ENCODE peak calls at places on chromosome 7, in ten cellular contexts. One of them, this sample, is unnamed.
A peak's percentile ranks its signal among the peaks of the same experiment; 100 is the strongest.

GRCh38 chr7:45033931-45034290 is 33.9 kb downstream of the CCM2 start:
- DNase-seq in heart right ventricle: no peak
- DNase-seq in endothelial cell: no peak
- DNase-seq in endothelial cell of umbilical vein: no peak
- DNase-seq in Calu3: no peak
- DNase-seq in sigmoid colon: no peak
- DNase-seq in stomach: no peak
- DNase-seq in progenitor cell of endocrine pancreas: no peak
- DNase-seq in activated B cell treated with CpG ODN at 0.5 μM for 24 hours: no peak
- DNase-seq in IMR-90: no peak
- DNase-seq in this sample: no peak

GRCh38 chr7:80666376-80666775 is 27.9 kb downstream of the CD36 start:
- DNase-seq in endothelial cell of umbilical vein: no peak
- DNase-seq in progenitor cell of endocrine pancreas: no peak
- DNase-seq in sigmoid colon: no peak
- DNase-seq in Calu3: no peak
- DNase-seq in stomach: no peak
- DNase-seq in endothelial cell: no peak
- DNase-seq in heart right ventricle: no peak
- DNase-seq in IMR-90: no peak
- DNase-seq in activated B cell treated with CpG ODN at 0.5 μM for 24 hours: no peak
- DNase-seq in this sample: no peak

GRCh38 chr7:155190608-155191536 is 106.8 kb upstream of the INSIG1 start:
- DNase-seq in progenitor cell of endocrine pancreas: peak; percentile 73
- DNase-seq in endothelial cell of umbilical vein: peak; percentile 20
- DNase-seq in heart right ventricle: peak; percentile 35
- DNase-seq in activated B cell treated with CpG ODN at 0.5 μM for 24 hours: peak; percentile 70
- DNase-seq in sigmoid colon: no peak
- DNase-seq in stomach: peak; percentile 72
- DNase-seq in endothelial cell: peak; percentile 75
- DNase-seq in Calu3: peak; percentile 81
- DNase-seq in IMR-90: no peak
- DNase-seq in this sample: peak; percentile 87

GRCh38 chr7:94182066-94182465 is 177.9 kb upstream of the BET1 start:
- DNase-seq in stomach: no peak
- DNase-seq in sigmoid colon: no peak
- DNase-seq in endothelial cell of umbilical vein: peak; percentile 81
- DNase-seq in activated B cell treated with CpG ODN at 0.5 μM for 24 hours: no peak
- DNase-seq in endothelial cell: no peak
- DNase-seq in Calu3: peak; percentile 11
- DNase-seq in IMR-90: peak; percentile 98
- DNase-seq in heart right ventricle: no peak
- DNase-seq in progenitor cell of endocrine pancreas: no peak
- DNase-seq in this sample: no peak

GRCh38 chr7:134742688-134743350 is 36.6 kb upstream of the CALD1 start:
- DNase-seq in stomach: no peak
- DNase-seq in endothelial cell of umbilical vein: no peak
- DNase-seq in sigmoid colon: peak; percentile 88
- DNase-seq in endothelial cell: no peak
- DNase-seq in activated B cell treated with CpG ODN at 0.5 μM for 24 hours: no peak
- DNase-seq in IMR-90: peak; percentile 74
- DNase-seq in heart right ventricle: peak; percentile 48
- DNase-seq in progenitor cell of endocrine pancreas: no peak
- DNase-seq in Calu3: no peak
- DNase-seq in this sample: no peak

GRCh38 chr7:128888756-128889095 is 21.8 kb downstream of the KCP start:
- DNase-seq in stomach: no peak
- DNase-seq in progenitor cell of endocrine pancreas: no peak
- DNase-seq in endothelial cell: no peak
- DNase-seq in heart right ventricle: no peak
- DNase-seq in IMR-90: no peak
- DNase-seq in sigmoid colon: no peak
- DNase-seq in activated B cell treated with CpG ODN at 0.5 μM for 24 hours: no peak
- DNase-seq in Calu3: no peak
- DNase-seq in endothelial cell of umbilical vein: no peak
- DNase-seq in this sample: no peak

GRCh38 chr7:92425311-92425947 is 21.9 kb upstream of the GATAD1 start:
- DNase-seq in IMR-90: no peak
- DNase-seq in activated B cell treated with CpG ODN at 0.5 μM for 24 hours: no peak
- DNase-seq in stomach: no peak
- DNase-seq in sigmoid colon: no peak
- DNase-seq in endothelial cell: no peak
- DNase-seq in endothelial cell of umbilical vein: no peak
- DNase-seq in heart right ventricle: no peak
- DNase-seq in Calu3: peak; percentile 43
- DNase-seq in progenitor cell of endocrine pancreas: no peak
- DNase-seq in this sample: no peak

GRCh38 chr7:6160191-6160623 is 112.2 kb downstream of the CYTH3 start:
- DNase-seq in Calu3: peak; percentile 58
- DNase-seq in sigmoid colon: peak; percentile 92
- DNase-seq in endothelial cell: peak; percentile 78
- DNase-seq in progenitor cell of endocrine pancreas: peak; percentile 37
- DNase-seq in heart right ventricle: peak; percentile 70
- DNase-seq in activated B cell treated with CpG ODN at 0.5 μM for 24 hours: no peak
- DNase-seq in stomach: peak; percentile 51
- DNase-seq in IMR-90: peak; percentile 65
- DNase-seq in endothelial cell of umbilical vein: peak; percentile 66
- DNase-seq in this sample: no peak

GRCh38 chr7:25073451-25073850 is 51.6 kb downstream of the CYCS start:
- DNase-seq in endothelial cell: no peak
- DNase-seq in IMR-90: peak; percentile 86
- DNase-seq in heart right ventricle: no peak
- DNase-seq in sigmoid colon: no peak
- DNase-seq in stomach: no peak
- DNase-seq in progenitor cell of endocrine pancreas: no peak
- DNase-seq in Calu3: no peak
- DNase-seq in activated B cell treated with CpG ODN at 0.5 μM for 24 hours: no peak
- DNase-seq in endothelial cell of umbilical vein: peak; percentile 19
- DNase-seq in this sample: no peak

GRCh38 chr7:22584179-22584578 is 84.2 kb upstream of the STEAP1B start:
- DNase-seq in stomach: no peak
- DNase-seq in heart right ventricle: no peak
- DNase-seq in sigmoid colon: no peak
- DNase-seq in endothelial cell of umbilical vein: no peak
- DNase-seq in activated B cell treated with CpG ODN at 0.5 μM for 24 hours: no peak
- DNase-seq in IMR-90: no peak
- DNase-seq in progenitor cell of endocrine pancreas: no peak
- DNase-seq in Calu3: no peak
- DNase-seq in endothelial cell: no peak
- DNase-seq in this sample: peak; percentile 29

GRCh38 chr7:74193054-74193453 is 16.8 kb upstream of the LAT2 start:
- DNase-seq in heart right ventricle: no peak
- DNase-seq in sigmoid colon: peak; percentile 39
- DNase-seq in stomach: no peak
- DNase-seq in progenitor cell of endocrine pancreas: no peak
- DNase-seq in endothelial cell of umbilical vein: no peak
- DNase-seq in Calu3: no peak
- DNase-seq in endothelial cell: no peak
- DNase-seq in activated B cell treated with CpG ODN at 0.5 μM for 24 hours: no peak
- DNase-seq in IMR-90: no peak
- DNase-seq in this sample: no peak

GRCh38 chr7:18018296-18019205 is 9.1 kb downstream of the PRPS1L1 start:
- DNase-seq in heart right ventricle: no peak
- DNase-seq in stomach: no peak
- DNase-seq in endothelial cell: no peak
- DNase-seq in endothelial cell of umbilical vein: no peak
- DNase-seq in progenitor cell of endocrine pancreas: no peak
- DNase-seq in Calu3: no peak
- DNase-seq in sigmoid colon: no peak
- DNase-seq in activated B cell treated with CpG ODN at 0.5 μM for 24 hours: no peak
- DNase-seq in IMR-90: no peak
- DNase-seq in this sample: no peak

GRCh38 chr7:159108491-159108890 is 36.2 kb downstream of the VIPR2 start:
- DNase-seq in activated B cell treated with CpG ODN at 0.5 μM for 24 hours: no peak
- DNase-seq in progenitor cell of endocrine pancreas: no peak
- DNase-seq in heart right ventricle: no peak
- DNase-seq in sigmoid colon: no peak
- DNase-seq in IMR-90: no peak
- DNase-seq in endothelial cell of umbilical vein: no peak
- DNase-seq in endothelial cell: no peak
- DNase-seq in Calu3: no peak
- DNase-seq in stomach: no peak
- DNase-seq in this sample: no peak

GRCh38 chr7:42315631-42316030 is 78.6 kb upstream of the GLI3 start:
- DNase-seq in endothelial cell of umbilical vein: no peak
- DNase-seq in sigmoid colon: no peak
- DNase-seq in heart right ventricle: no peak
- DNase-seq in stomach: no peak
- DNase-seq in IMR-90: peak; percentile 1
- DNase-seq in activated B cell treated with CpG ODN at 0.5 μM for 24 hours: no peak
- DNase-seq in progenitor cell of endocrine pancreas: no peak
- DNase-seq in Calu3: no peak
- DNase-seq in endothelial cell: no peak
- DNase-seq in this sample: no peak

DNA sequence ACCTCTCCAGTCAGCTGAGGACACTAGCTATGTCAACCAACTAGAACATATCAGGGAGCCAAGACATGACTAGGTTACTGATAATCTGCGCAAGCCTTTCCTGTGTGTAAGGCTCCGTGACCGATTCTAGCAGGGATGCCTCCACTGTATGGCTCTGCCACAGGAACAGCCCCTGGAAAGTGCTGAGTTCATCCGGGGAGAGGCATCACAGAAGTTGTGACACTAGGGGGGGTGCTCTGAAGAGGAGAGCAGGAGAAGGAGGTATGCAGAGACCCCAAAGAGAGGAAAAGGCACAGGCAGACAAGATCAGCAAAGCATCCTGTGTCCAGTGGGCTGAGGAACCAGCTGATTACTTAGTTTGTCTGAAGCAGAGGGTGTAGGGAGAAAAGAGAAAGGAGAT is 13.5 kb downstream of the UPP1 start:
- DNase-seq in sigmoid colon: no peak
- DNase-seq in activated B cell treated with CpG ODN at 0.5 μM for 24 hours: no peak
- DNase-seq in IMR-90: no peak
- DNase-seq in endothelial cell: no peak
- DNase-seq in progenitor cell of endocrine pancreas: no peak
- DNase-seq in Calu3: no peak
- DNase-seq in stomach: no peak
- DNase-seq in endothelial cell of umbilical vein: no peak
- DNase-seq in heart right ventricle: no peak
- DNase-seq in this sample: no peak
- TF ChIP-seq CTCF in sigmoid colon: no peak
- TF ChIP-seq CTCF in activated B cell treated with CpG ODN at 0.5 μM for 24 hours: no peak
- TF ChIP-seq CTCF in IMR-90: no peak
- TF ChIP-seq CTCF in endothelial cell: no peak
- TF ChIP-seq CTCF in progenitor cell of endocrine pancreas: no peak
- TF ChIP-seq CTCF in Calu3: no peak
- TF ChIP-seq CTCF in stomach: no peak
- TF ChIP-seq CTCF in endothelial cell of umbilical vein: no peak
- TF ChIP-seq CTCF in heart right ventricle: no peak
- TF ChIP-seq CTCF in this sample: no peak

DNA sequence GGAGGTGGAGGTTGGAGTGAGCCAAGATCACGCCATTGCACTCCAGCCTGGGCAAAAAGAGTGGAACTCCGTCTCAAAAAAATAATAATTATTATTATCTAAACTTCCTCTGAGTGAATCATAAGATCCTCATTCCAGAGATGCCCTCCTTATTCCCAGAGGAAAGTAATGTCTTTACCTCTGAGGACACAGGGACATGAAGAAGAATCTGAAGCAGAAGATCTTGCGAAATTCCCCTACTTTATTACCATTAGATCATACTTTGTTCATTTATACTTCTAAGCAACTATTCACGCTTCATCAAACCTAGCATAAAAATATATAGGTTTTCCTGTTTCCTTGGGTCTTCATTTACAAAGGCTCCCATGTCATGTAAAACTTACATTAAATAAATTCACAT is 143.1 kb downstream of the ETV1 start:
- DNase-seq in heart right ventricle: no peak
- DNase-seq in sigmoid colon: no peak
- DNase-seq in endothelial cell: no peak
- DNase-seq in stomach: no peak
- DNase-seq in endothelial cell of umbilical vein: no peak
- DNase-seq in IMR-90: no peak
- DNase-seq in progenitor cell of endocrine pancreas: no peak
- DNase-seq in Calu3: no peak
- DNase-seq in activated B cell treated with CpG ODN at 0.5 μM for 24 hours: no peak
- DNase-seq in this sample: no peak
- TF ChIP-seq CTCF in heart right ventricle: no peak
- TF ChIP-seq CTCF in sigmoid colon: no peak
- TF ChIP-seq CTCF in endothelial cell: no peak
- TF ChIP-seq CTCF in stomach: no peak
- TF ChIP-seq CTCF in endothelial cell of umbilical vein: no peak
- TF ChIP-seq CTCF in IMR-90: no peak
- TF ChIP-seq CTCF in progenitor cell of endocrine pancreas: no peak
- TF ChIP-seq CTCF in Calu3: no peak
- TF ChIP-seq CTCF in activated B cell treated with CpG ODN at 0.5 μM for 24 hours: no peak
- TF ChIP-seq CTCF in this sample: no peak

GRCh38 chr7:41045556-41046123 is 657.2 kb downstream of the INHBA start:
- DNase-seq in progenitor cell of endocrine pancreas: no peak
- DNase-seq in stomach: peak; percentile 49
- DNase-seq in Calu3: peak; percentile 86
- DNase-seq in endothelial cell: no peak
- DNase-seq in activated B cell treated with CpG ODN at 0.5 μM for 24 hours: no peak
- DNase-seq in IMR-90: no peak
- DNase-seq in endothelial cell of umbilical vein: peak; percentile 18
- DNase-seq in heart right ventricle: no peak
- DNase-seq in sigmoid colon: no peak
- DNase-seq in this sample: no peak
- TF ChIP-seq CTCF in progenitor cell of endocrine pancreas: peak; percentile 48
- TF ChIP-seq CTCF in stomach: no peak
- TF ChIP-seq CTCF in Calu3: peak; percentile 88
- TF ChIP-seq CTCF in endothelial cell: no peak
- TF ChIP-seq CTCF in activated B cell treated with CpG ODN at 0.5 μM for 24 hours: no peak
- TF ChIP-seq CTCF in IMR-90: no peak
- TF ChIP-seq CTCF in endothelial cell of umbilical vein: peak; percentile 23
- TF ChIP-seq CTCF in heart right ventricle: no peak
- TF ChIP-seq CTCF in sigmoid colon: no peak
- TF ChIP-seq CTCF in this sample: no peak

GRCh38 chr7:141975806-141976523 is 2.4 kb upstream of the TAS2R38 start:
- DNase-seq in progenitor cell of endocrine pancreas: peak; percentile 81
- DNase-seq in endothelial cell of umbilical vein: peak; percentile 12
- DNase-seq in endothelial cell: peak; percentile 90
- DNase-seq in activated B cell treated with CpG ODN at 0.5 μM for 24 hours: peak; percentile 49
- DNase-seq in stomach: peak; percentile 84
- DNase-seq in heart right ventricle: peak; percentile 55
- DNase-seq in sigmoid colon: no peak
- DNase-seq in Calu3: peak; percentile 90
- DNase-seq in IMR-90: no peak
- DNase-seq in this sample: peak; percentile 71

GRCh38 chr7:141974831-141975230 is 1.3 kb upstream of the TAS2R38 start:
- DNase-seq in progenitor cell of endocrine pancreas: no peak
- DNase-seq in stomach: peak; percentile 46
- DNase-seq in endothelial cell: peak; percentile 30
- DNase-seq in IMR-90: no peak
- DNase-seq in endothelial cell of umbilical vein: no peak
- DNase-seq in sigmoid colon: no peak
- DNase-seq in activated B cell treated with CpG ODN at 0.5 μM for 24 hours: no peak
- DNase-seq in Calu3: peak; percentile 58
- DNase-seq in heart right ventricle: no peak
- DNase-seq in this sample: no peak

GRCh38 chr7:141978351-141978750 is 4.8 kb upstream of the TAS2R38 start:
- DNase-seq in activated B cell treated with CpG ODN at 0.5 μM for 24 hours: no peak
- DNase-seq in heart right ventricle: no peak
- DNase-seq in endothelial cell of umbilical vein: no peak
- DNase-seq in sigmoid colon: no peak
- DNase-seq in progenitor cell of endocrine pancreas: no peak
- DNase-seq in Calu3: no peak
- DNase-seq in stomach: no peak
- DNase-seq in endothelial cell: no peak
- DNase-seq in IMR-90: no peak
- DNase-seq in this sample: no peak

GRCh38 chr7:141979611-141980010 is 6.0 kb upstream of the TAS2R38 start:
- DNase-seq in heart right ventricle: no peak
- DNase-seq in progenitor cell of endocrine pancreas: no peak
- DNase-seq in sigmoid colon: no peak
- DNase-seq in endothelial cell of umbilical vein: no peak
- DNase-seq in Calu3: no peak
- DNase-seq in activated B cell treated with CpG ODN at 0.5 μM for 24 hours: no peak
- DNase-seq in IMR-90: no peak
- DNase-seq in endothelial cell: no peak
- DNase-seq in stomach: no peak
- DNase-seq in this sample: no peak

GRCh38 chr7:141976524-141977245 is 3.1 kb upstream of the TAS2R38 start:
- DNase-seq in Calu3: no peak
- DNase-seq in IMR-90: no peak
- DNase-seq in endothelial cell: no peak
- DNase-seq in stomach: no peak
- DNase-seq in heart right ventricle: no peak
- DNase-seq in endothelial cell of umbilical vein: no peak
- DNase-seq in sigmoid colon: no peak
- DNase-seq in progenitor cell of endocrine pancreas: no peak
- DNase-seq in activated B cell treated with CpG ODN at 0.5 μM for 24 hours: no peak
- DNase-seq in this sample: no peak
- TF ChIP-seq CTCF in Calu3: no peak
- TF ChIP-seq CTCF in IMR-90: no peak
- TF ChIP-seq CTCF in endothelial cell: no peak
- TF ChIP-seq CTCF in stomach: no peak
- TF ChIP-seq CTCF in heart right ventricle: no peak
- TF ChIP-seq CTCF in endothelial cell of umbilical vein: no peak
- TF ChIP-seq CTCF in sigmoid colon: no peak
- TF ChIP-seq CTCF in progenitor cell of endocrine pancreas: no peak
- TF ChIP-seq CTCF in activated B cell treated with CpG ODN at 0.5 μM for 24 hours: no peak
- TF ChIP-seq CTCF in this sample: no peak

This sample was measured in GM13976.